ENCODE peak calls at places on chromosomes 7 and 10, in ten cellular contexts. H is AG09309; M is neuronal stem cell; D is K562; K is GM23248; G is right cardiac atrium; E is CD4-positive, alpha-beta memory T cell; X is retinal pigment epithelial cell; J is uterus; W is left ventricle myocardium inferior. Y is an unnamed sample.

GRCh38 chr7:130930710-130931109 is 196.7 kb upstream of the KLF14 start:
- DNase-seq in H (no peak), M (no peak), D (no peak), K (no peak), G (no peak), E (no peak), X (no peak), J (no peak), W (no peak), Y (peak)

GRCh38 chr10:46523119-46523880 is 33.2 kb downstream of the GPRIN2 start:
- DNase-seq in H (no peak), M (no peak), D (no peak), K (peak), G (no peak), E (no peak), X (no peak), J (peak), W (peak), Y (no peak)

GRCh38 chr10:68007356-68007755 is 67.7 kb downstream of the HERC4 start:
- DNase-seq in H (no peak), M (no peak), D (no peak), K (no peak), G (no peak), E (no peak), X (no peak), J (no peak), W (no peak), Y (no peak)

GRCh38 chr7:128347573-128348147 is 4.0 kb upstream of the RBM28 start:
- DNase-seq in H (no peak), M (peak), D (peak), K (peak), G (peak), E (peak), X (no peak), J (no peak), W (peak), Y (peak)

GRCh38 chr10:86368046-86368445 is 1.5 kb upstream of the GRID1 start:
- DNase-seq in H (no peak), M (no peak), D (no peak), K (no peak), G (no peak), E (no peak), X (no peak), J (no peak), W (no peak), Y (no peak)

GRCh38 chr7:149856-150636 is 42.3 kb upstream of the FAM20C start:
- DNase-seq in H (no peak), M (no peak), D (no peak), K (peak), G (peak), E (no peak), X (no peak), J (peak), W (peak), Y (no peak)

GRCh38 chr10:34954142-34954541 is 136.0 kb downstream of the CUL2 start:
- DNase-seq in H (no peak), M (no peak), D (no peak), K (no peak), G (no peak), E (no peak), X (no peak), J (no peak), W (no peak), Y (no peak)

GRCh38 chr7:95473276-95473985 is 12.3 kb upstream of the ASB4 start:
- DNase-seq in H (no peak), M (peak), D (no peak), K (no peak), G (no peak), E (no peak), X (no peak), J (no peak), W (no peak), Y (no peak)

GRCh38 chr7:107594961-107595737 is 15.1 kb downstream of the BCAP29 start:
- DNase-seq in H (peak), M (no peak), D (no peak), K (peak), G (no peak), E (no peak), X (no peak), J (peak), W (no peak), Y (peak)

GRCh38 chr7:33091111-33091531 is 18.1 kb downstream of the RP9 start:
- DNase-seq in H (peak), M (no peak), D (no peak), K (peak), G (no peak), E (no peak), X (no peak), J (no peak), W (no peak), Y (peak)

GRCh38 chr10:130189466-130190064 is 53.4 kb downstream of the GLRX3 start:
- DNase-seq in H (no peak), M (no peak), D (no peak), K (no peak), G (no peak), E (no peak), X (no peak), J (no peak), W (no peak), Y (no peak)

GRCh38 chr10:129642427-129642826 is 175.4 kb downstream of the MGMT start:
- DNase-seq in H (no peak), M (no peak), D (no peak), K (peak), G (no peak), E (no peak), X (no peak), J (no peak), W (no peak), Y (no peak)

GRCh38 chr10:30559118-30559684 is 70.4 kb downstream of the LYZL2 start:
- DNase-seq in H (no peak), M (no peak), D (no peak), K (no peak), G (no peak), E (no peak), X (no peak), J (no peak), W (no peak), Y (no peak)

GRCh38 chr7:139808401-139808800 is 20.7 kb upstream of the TBXAS1 start:
- DNase-seq in H (no peak), M (no peak), D (no peak), K (no peak), G (no peak), E (no peak), X (no peak), J (no peak), W (no peak), Y (no peak)

GRCh38 chr7:142478479-142479220 is 220.8 kb upstream of the PRSS58 start:
- DNase-seq in H (no peak), M (no peak), D (peak), K (peak), G (no peak), E (peak), X (no peak), J (no peak), W (no peak), Y (peak)

GRCh38 chr7:130875265-130875741 is 141.3 kb upstream of the KLF14 start:
- DNase-seq in H (no peak), M (peak), D (peak), K (peak), G (peak), E (peak), X (no peak), J (no peak), W (peak), Y (no peak)

GRCh38 chr7:35259555-35259954 is 5.7 kb upstream of the TBX20 start:
- DNase-seq in H (no peak), M (no peak), D (no peak), K (no peak), G (no peak), E (no peak), X (no peak), J (no peak), W (no peak), Y (peak)

GRCh38 chr10:71719042-71719441 is 536 bp downstream of the C10orf105 start:
- DNase-seq in H (no peak), M (no peak), D (no peak), K (peak), G (peak), E (no peak), X (no peak), J (peak), W (peak), Y (no peak)

GRCh38 chr10:77893386-77893785 is 33.2 kb downstream of the DLG5 start:
- DNase-seq in H (no peak), M (no peak), D (no peak), K (no peak), G (no peak), E (no peak), X (no peak), J (no peak), W (no peak), Y (no peak)

GRCh38 chr10:77892761-77893160 is 33.8 kb downstream of the DLG5 start:
- DNase-seq in H (no peak), M (no peak), D (no peak), K (no peak), G (no peak), E (no peak), X (no peak), J (no peak), W (no peak), Y (no peak)

GRCh38 chr10:77896058-77896457 is 30.5 kb downstream of the DLG5 start:
- DNase-seq in H (no peak), M (no peak), D (no peak), K (no peak), G (no peak), E (no peak), X (no peak), J (no peak), W (no peak), Y (no peak)

GRCh38 chr10:77892021-77892739 is 34.4 kb downstream of the DLG5 start:
- DNase-seq in H (no peak), M (no peak), D (no peak), K (no peak), G (no peak), E (no peak), X (peak), J (no peak), W (no peak), Y (no peak)

DNA sequence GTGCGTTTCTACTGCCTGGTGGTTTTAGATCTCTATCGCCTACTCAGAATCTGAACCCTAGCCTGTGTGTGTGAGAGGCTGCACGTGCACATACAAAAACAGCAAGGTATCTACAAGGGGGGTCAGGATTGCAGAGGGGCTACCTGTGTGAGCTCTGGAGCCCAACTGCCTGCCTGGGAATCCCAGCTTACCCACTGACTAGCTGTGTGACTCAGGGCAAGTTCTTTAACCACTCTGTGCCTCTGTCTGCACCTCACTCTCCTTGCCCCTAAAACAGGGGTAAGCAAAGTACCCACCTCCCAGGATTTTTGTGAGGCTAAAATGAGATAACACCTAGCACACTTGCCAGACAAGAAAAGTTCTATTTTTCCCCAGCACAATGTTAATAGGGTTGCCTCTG is 32.5 kb downstream of the DLG5 start:
- DNase-seq in H (no peak), M (no peak), D (no peak), K (no peak), G (no peak), E (no peak), X (no peak), J (no peak), W (no peak), Y (no peak)
- H3K4me3 ChIP-seq in H (no peak), M (no peak), D (no peak), K (no peak), G (no peak), E (no peak), X (no peak), J (no peak), W (no peak), Y (no peak)

DNA sequence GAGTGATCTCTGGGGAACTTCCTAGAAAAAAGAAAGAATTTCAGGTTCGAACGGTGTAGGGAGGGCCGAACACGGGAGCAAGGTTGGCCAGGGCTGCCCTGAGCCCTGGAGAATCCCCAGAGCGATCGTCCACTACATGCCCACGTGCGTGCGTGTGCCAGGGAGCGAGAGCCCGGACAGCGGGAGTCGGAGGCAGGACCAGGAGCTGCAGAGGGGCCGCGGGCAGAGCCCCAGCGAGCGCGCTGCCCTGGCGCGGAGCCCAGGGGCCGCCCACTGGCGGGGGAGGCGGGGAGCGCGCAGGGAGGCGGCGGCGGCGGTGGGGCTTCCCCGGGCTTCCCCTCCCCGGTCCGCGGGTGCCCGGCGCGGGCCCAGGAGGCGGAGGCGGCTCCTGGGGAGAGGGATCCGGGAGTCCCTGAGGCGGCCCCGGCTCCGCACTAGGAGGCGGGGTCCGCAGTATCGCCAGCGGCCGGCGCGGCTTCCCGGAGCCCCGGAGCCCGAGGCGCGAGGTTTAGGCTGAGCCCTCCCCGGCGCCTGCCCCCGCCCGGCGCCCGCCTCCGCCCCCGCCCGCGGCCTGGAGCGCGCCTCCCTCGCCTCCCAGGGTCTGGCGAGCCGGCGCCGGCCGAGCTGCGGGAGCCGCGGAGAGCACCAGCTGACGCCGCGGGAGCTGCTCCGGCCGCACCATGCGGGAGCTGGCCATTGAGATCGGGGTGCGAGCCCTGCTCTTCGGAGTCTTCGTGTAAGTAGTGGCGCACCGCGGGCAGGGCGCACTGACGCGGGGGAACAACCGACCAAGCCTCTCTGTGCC is at the start of gene PLPP4:
- DNase-seq in H (no peak), M (peak), D (peak), K (peak), G (peak), E (no peak), X (peak), J (no peak), W (no peak), Y (peak)
- H3K4me3 ChIP-seq in H (peak), M (peak), D (no peak), K (peak), G (peak), E (no peak), X (peak), J (peak), W (peak), Y (peak)

GRCh38 chr7:52018680-52019054 is 702.1 kb upstream of the COBL start:
- DNase-seq in H (no peak), M (no peak), D (no peak), K (no peak), G (no peak), E (no peak), X (no peak), J (no peak), W (no peak), Y (no peak)

GRCh38 chr7:52021343-52021742 is 704.7 kb upstream of the COBL start:
- DNase-seq in H (no peak), M (no peak), D (no peak), K (no peak), G (no peak), E (no peak), X (no peak), J (no peak), W (no peak), Y (no peak)

DNA sequence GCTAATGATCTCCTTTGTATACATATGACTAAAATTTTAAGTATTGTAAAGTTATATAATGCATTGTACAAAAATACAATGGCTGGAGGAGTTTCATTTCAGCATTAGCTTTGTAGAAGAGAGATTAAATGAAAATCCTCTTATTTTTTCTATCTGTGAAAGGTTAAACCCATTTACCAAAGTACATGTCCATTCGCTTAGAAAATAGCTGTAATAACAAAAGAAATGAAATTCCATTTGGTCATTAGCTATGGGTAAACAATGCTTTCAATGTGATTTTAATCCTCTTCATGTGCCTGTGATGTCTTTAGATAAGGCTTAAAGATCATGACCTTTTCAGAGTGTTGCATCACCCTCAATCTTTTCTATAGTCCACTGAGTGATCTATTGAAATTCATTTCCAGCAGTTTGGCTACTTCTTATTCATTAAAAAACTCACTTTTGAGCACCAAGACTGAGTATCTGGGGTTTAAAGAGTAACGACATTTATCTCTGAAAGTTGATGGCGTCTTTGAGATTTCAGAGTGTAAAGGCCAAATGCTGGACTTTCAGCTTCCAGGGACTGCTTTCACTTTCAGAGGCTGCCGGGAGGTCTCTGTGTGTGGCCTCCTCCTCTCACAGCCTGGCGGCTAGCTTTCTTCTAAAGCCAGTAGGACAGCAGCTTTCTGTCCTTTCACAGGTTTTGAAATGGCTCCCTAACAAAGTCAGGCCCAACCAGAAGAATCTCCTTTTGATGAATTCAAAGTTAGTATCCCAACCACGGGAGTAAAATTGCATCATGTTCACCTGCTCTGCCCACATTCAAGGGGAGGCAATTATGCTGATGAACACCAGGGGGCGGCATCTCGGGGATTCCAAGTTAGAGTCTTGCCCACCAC is 701.4 kb upstream of the COBL start:
- DNase-seq in H (no peak), M (peak), D (peak), K (no peak), G (peak), E (no peak), X (no peak), J (no peak), W (no peak), Y (peak)
- H3K4me3 ChIP-seq in H (no peak), M (peak), D (no peak), K (no peak), G (no peak), E (no peak), X (no peak), J (no peak), W (no peak), Y (no peak)

GRCh38 chr10:5862360-5862929 is 27.2 kb downstream of the ANKRD16 start:
- DNase-seq in H (no peak), M (no peak), D (no peak), K (no peak), G (no peak), E (no peak), X (no peak), J (no peak), W (no peak), Y (no peak)
- H3K4me3 ChIP-seq in H (no peak), M (no peak), D (no peak), K (no peak), G (no peak), E (no peak), X (no peak), J (no peak), W (no peak), Y (no peak)

Y was measured in astrocyte of the spinal cord.